ENCODE peak calls at places on chromosomes 12 and 14, in four cellular contexts. One of them, this sample, is unnamed.

GRCh38 chr14:72990171-72990570 is 36.7 kb downstream of the ZFYVE1 start:
- DNase-seq in fibroblast of the aortic adventitia: no peak
- DNase-seq in IMR-90: no peak
- DNase-seq in GM12865: no peak
- DNase-seq in this sample: no peak

GRCh38 chr14:78448483-78449094 is 278.4 kb downstream of the NRXN3 start:
- DNase-seq in fibroblast of the aortic adventitia: peak
- DNase-seq in IMR-90: no peak
- DNase-seq in GM12865: peak
- DNase-seq in this sample: peak

GRCh38 chr14:55062517-55063351 is 11.3 kb downstream of the MAPK1IP1L start:
- DNase-seq in fibroblast of the aortic adventitia: peak
- DNase-seq in IMR-90: no peak
- DNase-seq in GM12865: no peak
- DNase-seq in this sample: no peak

GRCh38 chr12:22321018-22321605 is 13.4 kb downstream of the ST8SIA1 start:
- DNase-seq in fibroblast of the aortic adventitia: no peak
- DNase-seq in IMR-90: no peak
- DNase-seq in GM12865: no peak
- DNase-seq in this sample: no peak

GRCh38 chr12:32446306-32447119 is 47.2 kb downstream of the FGD4 start:
- DNase-seq in fibroblast of the aortic adventitia: no peak
- DNase-seq in IMR-90: no peak
- DNase-seq in GM12865: no peak
- DNase-seq in this sample: no peak

GRCh38 chr14:20998674-20999366 is at the start of gene SLC39A2:
- DNase-seq in fibroblast of the aortic adventitia: peak
- DNase-seq in IMR-90: peak
- DNase-seq in GM12865: no peak
- DNase-seq in this sample: no peak

GRCh38 chr12:25376985-25377384 is 126.3 kb upstream of the KRAS start:
- DNase-seq in fibroblast of the aortic adventitia: no peak
- DNase-seq in IMR-90: no peak
- DNase-seq in GM12865: no peak
- DNase-seq in this sample: peak

GRCh38 chr14:70108419-70108818 is 80.3 kb downstream of the SLC8A3 start:
- DNase-seq in fibroblast of the aortic adventitia: no peak
- DNase-seq in IMR-90: no peak
- DNase-seq in GM12865: no peak
- DNase-seq in this sample: no peak

GRCh38 chr14:68409355-68409754 is 383.5 kb downstream of the ZFP36L1 start:
- DNase-seq in fibroblast of the aortic adventitia: peak
- DNase-seq in IMR-90: no peak
- DNase-seq in GM12865: no peak
- DNase-seq in this sample: no peak

GRCh38 chr12:12668005-12668404 is 28.0 kb downstream of the GPR19 start:
- DNase-seq in fibroblast of the aortic adventitia: no peak
- DNase-seq in IMR-90: no peak
- DNase-seq in GM12865: no peak
- DNase-seq in this sample: no peak

GRCh38 chr12:12663644-12664294 is 32.2 kb downstream of the GPR19 start:
- DNase-seq in fibroblast of the aortic adventitia: no peak
- DNase-seq in IMR-90: no peak
- DNase-seq in GM12865: peak
- DNase-seq in this sample: no peak

GRCh38 chr12:12661086-12661485 is 34.9 kb downstream of the GPR19 start:
- DNase-seq in fibroblast of the aortic adventitia: peak
- DNase-seq in IMR-90: peak
- DNase-seq in GM12865: no peak
- DNase-seq in this sample: no peak

GRCh38 chr12:12660201-12660600 is 35.8 kb downstream of the GPR19 start:
- DNase-seq in fibroblast of the aortic adventitia: peak
- DNase-seq in IMR-90: no peak
- DNase-seq in GM12865: no peak
- DNase-seq in this sample: no peak

DNA sequence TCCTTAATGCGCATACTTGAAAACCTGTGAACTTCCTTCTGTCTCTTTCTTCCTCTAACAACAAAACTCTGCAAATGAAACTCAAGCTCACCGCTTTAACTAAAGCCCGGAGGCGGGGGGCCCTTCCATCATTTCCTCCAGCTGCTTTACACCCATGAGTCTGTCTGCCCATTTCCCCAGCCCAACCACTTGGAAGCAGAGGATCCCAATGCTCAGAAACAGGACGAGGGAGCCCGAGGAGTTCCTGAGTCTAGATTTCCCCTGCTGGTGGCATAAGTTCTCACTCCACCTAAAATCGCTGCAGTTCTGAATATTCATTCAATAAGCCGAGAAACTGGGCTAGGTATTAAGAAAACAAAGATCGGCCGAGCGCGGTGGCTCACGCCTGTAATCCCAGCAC is 30.8 kb downstream of the GPR19 start:
- DNase-seq in fibroblast of the aortic adventitia: no peak
- DNase-seq in IMR-90: no peak
- DNase-seq in GM12865: no peak
- DNase-seq in this sample: no peak
- TF ChIP-seq CTCF in fibroblast of the aortic adventitia: no peak
- TF ChIP-seq CTCF in IMR-90: no peak
- TF ChIP-seq CTCF in GM12865: no peak
- TF ChIP-seq CTCF in this sample: no peak

DNA sequence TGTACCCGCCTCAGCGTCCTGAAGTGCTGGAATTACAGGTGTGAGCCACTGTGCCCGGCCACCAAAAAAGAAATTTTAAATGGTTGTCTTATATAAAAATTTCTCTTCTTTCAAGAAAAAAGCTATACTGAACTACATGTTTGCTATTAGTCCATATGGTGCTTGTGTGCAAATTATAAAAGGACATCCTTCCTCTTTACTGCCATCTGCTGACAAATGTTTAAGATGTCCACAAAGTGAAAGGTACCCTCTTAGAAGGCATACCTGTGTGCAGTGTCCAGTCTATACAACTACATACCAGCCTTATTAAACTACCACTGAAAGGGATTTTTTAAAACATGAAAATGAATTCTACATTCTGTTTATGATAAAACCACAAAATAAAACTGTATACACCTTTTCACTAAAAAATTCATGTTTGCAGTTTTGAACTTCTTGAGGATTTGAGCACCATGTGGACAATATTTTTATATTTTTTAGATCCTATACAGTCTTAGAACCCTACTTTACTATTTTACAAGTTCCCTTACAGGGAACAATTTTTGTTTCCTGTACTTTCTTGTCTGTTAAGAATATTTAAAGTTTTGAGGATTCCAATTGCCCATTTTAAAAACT is 32.8 kb upstream of the TOMM20L start:
- DNase-seq in fibroblast of the aortic adventitia: peak
- DNase-seq in IMR-90: peak
- DNase-seq in GM12865: peak
- DNase-seq in this sample: no peak
- TF ChIP-seq CTCF in fibroblast of the aortic adventitia: peak
- TF ChIP-seq CTCF in IMR-90: peak
- TF ChIP-seq CTCF in GM12865: peak
- TF ChIP-seq CTCF in this sample: no peak

DNA sequence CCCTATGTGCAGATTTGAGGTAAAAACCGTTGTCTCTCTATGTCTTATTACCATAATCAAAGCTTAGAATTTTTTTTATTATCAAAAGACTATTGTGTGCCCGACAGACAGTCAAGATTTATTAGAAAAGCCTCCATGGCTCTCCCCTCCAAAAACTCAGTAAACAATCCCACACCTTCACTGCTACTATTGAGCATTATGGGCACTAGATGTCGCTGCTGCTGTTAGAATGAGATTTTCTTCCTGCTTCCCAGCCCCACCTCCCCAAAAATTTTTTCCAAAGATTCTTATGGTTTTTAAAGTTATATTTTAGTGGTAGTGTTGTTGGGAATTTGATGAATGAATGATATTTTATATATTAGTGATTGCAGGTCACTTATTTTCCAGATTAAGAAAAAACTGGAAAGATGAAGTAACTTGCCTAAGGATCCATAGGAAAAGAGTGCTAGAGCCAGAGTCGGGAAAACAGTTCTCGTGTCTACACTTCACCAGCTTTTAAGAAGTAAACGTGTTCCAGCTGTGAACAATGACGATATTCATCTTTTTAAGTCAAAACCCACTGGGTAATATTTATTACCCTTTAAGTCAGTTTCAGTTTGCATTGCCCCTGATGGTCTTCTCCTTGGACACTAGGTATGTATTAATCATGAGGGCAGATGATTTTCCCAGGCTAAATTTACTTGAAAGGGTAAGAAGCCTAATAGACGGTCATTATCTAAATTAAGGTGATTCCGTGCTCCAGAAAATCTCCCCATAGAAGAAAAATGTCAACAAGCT is 12.2 kb upstream of the FOXG1 start:
- DNase-seq in fibroblast of the aortic adventitia: peak
- DNase-seq in IMR-90: peak
- DNase-seq in GM12865: peak
- DNase-seq in this sample: peak
- TF ChIP-seq CTCF in fibroblast of the aortic adventitia: peak
- TF ChIP-seq CTCF in IMR-90: peak
- TF ChIP-seq CTCF in GM12865: peak
- TF ChIP-seq CTCF in this sample: peak

GRCh38 chr14:93332853-93333630 is at the start of gene BTBD7:
- DNase-seq in fibroblast of the aortic adventitia: peak
- DNase-seq in IMR-90: peak
- DNase-seq in GM12865: peak
- DNase-seq in this sample: peak
- TF ChIP-seq CTCF in fibroblast of the aortic adventitia: peak
- TF ChIP-seq CTCF in IMR-90: peak
- TF ChIP-seq CTCF in GM12865: no peak
- TF ChIP-seq CTCF in this sample: no peak

GRCh38 chr12:26748741-26749431 is 84.1 kb downstream of the ITPR2 start:
- DNase-seq in fibroblast of the aortic adventitia: peak
- DNase-seq in IMR-90: peak
- DNase-seq in GM12865: peak
- DNase-seq in this sample: no peak

GRCh38 chr12:26750531-26751171 is 82.3 kb downstream of the ITPR2 start:
- DNase-seq in fibroblast of the aortic adventitia: no peak
- DNase-seq in IMR-90: no peak
- DNase-seq in GM12865: peak
- DNase-seq in this sample: peak

GRCh38 chr12:26748412-26748740 is 84.6 kb downstream of the ITPR2 start:
- DNase-seq in fibroblast of the aortic adventitia: no peak
- DNase-seq in IMR-90: no peak
- DNase-seq in GM12865: no peak
- DNase-seq in this sample: no peak

GRCh38 chr12:26749781-26750180 is 83.2 kb downstream of the ITPR2 start:
- DNase-seq in fibroblast of the aortic adventitia: no peak
- DNase-seq in IMR-90: no peak
- DNase-seq in GM12865: peak
- DNase-seq in this sample: no peak

GRCh38 chr12:26751179-26751578 is 81.8 kb downstream of the ITPR2 start:
- DNase-seq in fibroblast of the aortic adventitia: no peak
- DNase-seq in IMR-90: no peak
- DNase-seq in GM12865: no peak
- DNase-seq in this sample: no peak
- TF ChIP-seq CTCF in fibroblast of the aortic adventitia: no peak
- TF ChIP-seq CTCF in IMR-90: no peak
- TF ChIP-seq CTCF in GM12865: no peak
- TF ChIP-seq CTCF in this sample: no peak

GRCh38 chr12:100200450-100201181 is at the start of gene ACTR6:
- DNase-seq in fibroblast of the aortic adventitia: peak
- DNase-seq in IMR-90: peak
- DNase-seq in GM12865: peak
- DNase-seq in this sample: peak
- TF ChIP-seq CTCF in fibroblast of the aortic adventitia: no peak
- TF ChIP-seq CTCF in IMR-90: no peak
- TF ChIP-seq CTCF in GM12865: no peak
- TF ChIP-seq CTCF in this sample: no peak

GRCh38 chr12:119956047-119956446 is 33.0 kb upstream of the BICDL1 start:
- DNase-seq in fibroblast of the aortic adventitia: no peak
- DNase-seq in IMR-90: no peak
- DNase-seq in GM12865: no peak
- DNase-seq in this sample: no peak
- TF ChIP-seq CTCF in fibroblast of the aortic adventitia: no peak
- TF ChIP-seq CTCF in IMR-90: no peak
- TF ChIP-seq CTCF in GM12865: no peak
- TF ChIP-seq CTCF in this sample: no peak

GRCh38 chr14:32381869-32382268 is 52.8 kb downstream of the AKAP6 start:
- DNase-seq in fibroblast of the aortic adventitia: peak
- DNase-seq in IMR-90: no peak
- DNase-seq in GM12865: no peak
- DNase-seq in this sample: no peak

GRCh38 chr14:32379447-32379846 is 50.3 kb downstream of the AKAP6 start:
- DNase-seq in fibroblast of the aortic adventitia: no peak
- DNase-seq in IMR-90: no peak
- DNase-seq in GM12865: no peak
- DNase-seq in this sample: no peak

GRCh38 chr14:32384464-32384863 is 55.4 kb downstream of the AKAP6 start:
- DNase-seq in fibroblast of the aortic adventitia: no peak
- DNase-seq in IMR-90: no peak
- DNase-seq in GM12865: no peak
- DNase-seq in this sample: no peak

GRCh38 chr14:32383337-32384009 is 54.4 kb downstream of the AKAP6 start:
- DNase-seq in fibroblast of the aortic adventitia: peak
- DNase-seq in IMR-90: no peak
- DNase-seq in GM12865: no peak
- DNase-seq in this sample: no peak

GRCh38 chr14:32382704-32383103 is 53.6 kb downstream of the AKAP6 start:
- DNase-seq in fibroblast of the aortic adventitia: peak
- DNase-seq in IMR-90: no peak
- DNase-seq in GM12865: peak
- DNase-seq in this sample: no peak
- TF ChIP-seq CTCF in fibroblast of the aortic adventitia: peak
- TF ChIP-seq CTCF in IMR-90: peak
- TF ChIP-seq CTCF in GM12865: peak
- TF ChIP-seq CTCF in this sample: no peak

This sample was measured in activated CD8-positive, alpha-beta T cell treated with anti-CD3 and anti-CD28 coated beads for 36 hours.